ENCODE peak calls at places on chromosomes 13 and 19, in nine cellular contexts. One of them, this sample, is unnamed.

GRCh38 chr19:28556371-28556770 is 656.6 kb downstream of the UQCRFS1 start:
- DNase-seq in NCI-H2107: no peak
- DNase-seq in transverse colon: no peak
- DNase-seq in ascending aorta: no peak
- DNase-seq in activated T-cell treated with anti-CD3 and anti-CD28 coated beads for 1 hour: no peak
- DNase-seq in T-helper 2 cell: no peak
- DNase-seq in HCEC 1CT: no peak
- DNase-seq in stimulated activated CD8-positive, alpha-beta memory T cell treated with anti-CD3 and anti-CD28 coated beads, Interleukin-4, amount 100 ng/mL, for 48 hours: no peak
- DNase-seq in NCI-H1092: peak; percentile 4
- DNase-seq in this sample: no peak

GRCh38 chr13:79448413-79448812 is 32.5 kb upstream of the NDFIP2 start:
- DNase-seq in NCI-H2107: no peak
- DNase-seq in transverse colon: no peak
- DNase-seq in ascending aorta: no peak
- DNase-seq in activated T-cell treated with anti-CD3 and anti-CD28 coated beads for 1 hour: no peak
- DNase-seq in T-helper 2 cell: no peak
- DNase-seq in HCEC 1CT: peak; percentile 43
- DNase-seq in stimulated activated CD8-positive, alpha-beta memory T cell treated with anti-CD3 and anti-CD28 coated beads, Interleukin-4, amount 100 ng/mL, for 48 hours: no peak
- DNase-seq in NCI-H1092: no peak
- DNase-seq in this sample: no peak

GRCh38 chr13:23792680-23793079 is 96.5 kb downstream of the MIPEP start:
- DNase-seq in NCI-H2107: no peak
- DNase-seq in transverse colon: no peak
- DNase-seq in ascending aorta: no peak
- DNase-seq in activated T-cell treated with anti-CD3 and anti-CD28 coated beads for 1 hour: no peak
- DNase-seq in T-helper 2 cell: no peak
- DNase-seq in HCEC 1CT: no peak
- DNase-seq in stimulated activated CD8-positive, alpha-beta memory T cell treated with anti-CD3 and anti-CD28 coated beads, Interleukin-4, amount 100 ng/mL, for 48 hours: no peak
- DNase-seq in NCI-H1092: no peak
- DNase-seq in this sample: no peak

GRCh38 chr13:110023729-110024645 is 237.6 kb upstream of the IRS2 start:
- DNase-seq in NCI-H2107: peak; percentile 13
- DNase-seq in transverse colon: peak; percentile 10
- DNase-seq in ascending aorta: peak; percentile 30
- DNase-seq in activated T-cell treated with anti-CD3 and anti-CD28 coated beads for 1 hour: no peak
- DNase-seq in T-helper 2 cell: no peak
- DNase-seq in HCEC 1CT: peak; percentile 57
- DNase-seq in stimulated activated CD8-positive, alpha-beta memory T cell treated with anti-CD3 and anti-CD28 coated beads, Interleukin-4, amount 100 ng/mL, for 48 hours: no peak
- DNase-seq in NCI-H1092: peak; percentile 67
- DNase-seq in this sample: no peak

GRCh38 chr13:48730971-48731658 is 77.4 kb downstream of the CYSLTR2 start:
- DNase-seq in NCI-H2107: no peak
- DNase-seq in transverse colon: no peak
- DNase-seq in ascending aorta: no peak
- DNase-seq in activated T-cell treated with anti-CD3 and anti-CD28 coated beads for 1 hour: no peak
- DNase-seq in T-helper 2 cell: no peak
- DNase-seq in HCEC 1CT: peak; percentile 81
- DNase-seq in stimulated activated CD8-positive, alpha-beta memory T cell treated with anti-CD3 and anti-CD28 coated beads, Interleukin-4, amount 100 ng/mL, for 48 hours: no peak
- DNase-seq in NCI-H1092: no peak
- DNase-seq in this sample: no peak

GRCh38 chr19:14979498-14980255 is at the start of gene SLC1A6:
- DNase-seq in NCI-H2107: no peak
- DNase-seq in transverse colon: no peak
- DNase-seq in ascending aorta: no peak
- DNase-seq in activated T-cell treated with anti-CD3 and anti-CD28 coated beads for 1 hour: no peak
- DNase-seq in T-helper 2 cell: no peak
- DNase-seq in HCEC 1CT: no peak
- DNase-seq in stimulated activated CD8-positive, alpha-beta memory T cell treated with anti-CD3 and anti-CD28 coated beads, Interleukin-4, amount 100 ng/mL, for 48 hours: no peak
- DNase-seq in NCI-H1092: no peak
- DNase-seq in this sample: no peak

GRCh38 chr13:109764474-109765292 is 21.7 kb downstream of the IRS2 start:
- DNase-seq in NCI-H2107: peak; percentile 53
- DNase-seq in transverse colon: no peak
- DNase-seq in ascending aorta: no peak
- DNase-seq in activated T-cell treated with anti-CD3 and anti-CD28 coated beads for 1 hour: no peak
- DNase-seq in T-helper 2 cell: no peak
- DNase-seq in HCEC 1CT: peak; percentile 58
- DNase-seq in stimulated activated CD8-positive, alpha-beta memory T cell treated with anti-CD3 and anti-CD28 coated beads, Interleukin-4, amount 100 ng/mL, for 48 hours: peak; percentile 31
- DNase-seq in NCI-H1092: no peak
- DNase-seq in this sample: peak; percentile 38

GRCh38 chr13:42405665-42406390 is 133.9 kb downstream of the AKAP11 start:
- DNase-seq in NCI-H2107: no peak
- DNase-seq in transverse colon: no peak
- DNase-seq in ascending aorta: no peak
- DNase-seq in activated T-cell treated with anti-CD3 and anti-CD28 coated beads for 1 hour: no peak
- DNase-seq in T-helper 2 cell: peak; percentile 59
- DNase-seq in HCEC 1CT: no peak
- DNase-seq in stimulated activated CD8-positive, alpha-beta memory T cell treated with anti-CD3 and anti-CD28 coated beads, Interleukin-4, amount 100 ng/mL, for 48 hours: peak; percentile 77
- DNase-seq in NCI-H1092: no peak
- DNase-seq in this sample: no peak

GRCh38 chr19:6718741-6719539 is 1.5 kb downstream of the C3 start:
- DNase-seq in NCI-H2107: no peak
- DNase-seq in transverse colon: no peak
- DNase-seq in ascending aorta: no peak
- DNase-seq in activated T-cell treated with anti-CD3 and anti-CD28 coated beads for 1 hour: no peak
- DNase-seq in T-helper 2 cell: no peak
- DNase-seq in HCEC 1CT: no peak
- DNase-seq in stimulated activated CD8-positive, alpha-beta memory T cell treated with anti-CD3 and anti-CD28 coated beads, Interleukin-4, amount 100 ng/mL, for 48 hours: peak; percentile 48
- DNase-seq in NCI-H1092: no peak
- DNase-seq in this sample: no peak